ENCODE peak calls at places on chromosomes 2 and 18, in eight cellular contexts. T, F, Y, D, E, Z, L and W are unnamed samples.

GRCh38 chr2:209458018-209458979 is 34.5 kb downstream of the MAP2 start:
- DNase-seq in T (no peak), F (no peak), Y (no peak), D (no peak), E (no peak), Z (no peak), L (no peak), W (no peak)

GRCh38 chr2:36677995-36678605 is 18.4 kb upstream of the VIT start:
- DNase-seq in T (no peak), F (no peak), Y (no peak), D (no peak), E (no peak), Z (no peak), L (no peak), W (no peak)

GRCh38 chr2:174512345-174512744 is 25.5 kb upstream of the GPR155 start:
- DNase-seq in T (no peak), F (no peak), Y (no peak), D (no peak), E (no peak), Z (no peak), L (no peak), W (no peak)

GRCh38 chr2:47357475-47357874 is 45.5 kb upstream of the MSH2 start:
- DNase-seq in T (no peak), F (no peak), Y (no peak), D (peak; percentile 81), E (no peak), Z (no peak), L (peak; percentile 31), W (no peak)

GRCh38 chr2:237995036-237995435 is 28.2 kb downstream of the UBE2F start:
- DNase-seq in T (no peak), F (no peak), Y (no peak), D (no peak), E (no peak), Z (no peak), L (no peak), W (no peak)

GRCh38 chr18:49168281-49168680 is 217.5 kb upstream of the SMAD7 start:
- DNase-seq in T (no peak), F (no peak), Y (no peak), D (no peak), E (no peak), Z (no peak), L (no peak), W (no peak)

GRCh38 chr2:44560352-44560751 is 198.6 kb downstream of the CAMKMT start:
- DNase-seq in T (peak; percentile 42), F (peak; percentile 55), Y (no peak), D (peak; percentile 20), E (no peak), Z (no peak), L (peak; percentile 6), W (no peak)

GRCh38 chr2:44769349-44770005 is 172.0 kb upstream of the SIX3 start:
- DNase-seq in T (no peak), F (no peak), Y (no peak), D (no peak), E (no peak), Z (no peak), L (no peak), W (no peak)

GRCh38 chr2:181106789-181107418 is 126.5 kb downstream of the UBE2E3 start:
- DNase-seq in T (peak; percentile 43), F (no peak), Y (no peak), D (no peak), E (no peak), Z (no peak), L (no peak), W (no peak)

GRCh38 chr2:228875152-228875875 is 395.8 kb downstream of the PID1 start:
- DNase-seq in T (no peak), F (no peak), Y (no peak), D (no peak), E (no peak), Z (no peak), L (no peak), W (no peak)

GRCh38 chr2:21757805-21758204 is 634.0 kb downstream of the TDRD15 start:
- DNase-seq in T (no peak), F (no peak), Y (no peak), D (no peak), E (no peak), Z (no peak), L (peak; percentile 47), W (no peak)

GRCh38 chr18:61322265-61322873 is 10.9 kb upstream of the CDH20 start:
- DNase-seq in T (peak; percentile 59), F (peak; percentile 74), Y (no peak), D (peak; percentile 57), E (peak; percentile 45), Z (peak; percentile 33), L (peak; percentile 41), W (no peak)

GRCh38 chr18:906416-907170 is 1.9 kb downstream of the ADCYAP1 start:
- DNase-seq in T (no peak), F (no peak), Y (no peak), D (no peak), E (no peak), Z (no peak), L (no peak), W (no peak)

GRCh38 chr2:30665761-30666306 is 141.4 kb downstream of the CAPN13 start:
- DNase-seq in T (no peak), F (no peak), Y (peak; percentile 26), D (no peak), E (no peak), Z (no peak), L (no peak), W (no peak)

GRCh38 chr2:191486584-191487320 is 191.2 kb upstream of the NABP1 start:
- DNase-seq in T (peak; percentile 49), F (no peak), Y (no peak), D (peak; percentile 29), E (no peak), Z (no peak), L (no peak), W (no peak)

GRCh38 chr2:235514627-235515363 is 21.0 kb downstream of the AGAP1 start:
- DNase-seq in T (no peak), F (no peak), Y (no peak), D (peak; percentile 82), E (no peak), Z (no peak), L (no peak), W (no peak)

GRCh38 chr2:178298785-178299212 is 104.5 kb downstream of the OSBPL6 start:
- DNase-seq in T (no peak), F (no peak), Y (no peak), D (no peak), E (no peak), Z (no peak), L (no peak), W (no peak)

GRCh38 chr2:24424387-24424786 is 64.1 kb upstream of the ITSN2 start:
- DNase-seq in T (no peak), F (no peak), Y (no peak), D (no peak), E (no peak), Z (no peak), L (no peak), W (no peak)

GRCh38 chr2:133579295-133579694 is 11.0 kb upstream of the NCKAP5 start:
- DNase-seq in T (no peak), F (no peak), Y (no peak), D (peak; percentile 49), E (no peak), Z (no peak), L (peak; percentile 44), W (no peak)

GRCh38 chr2:237296756-237297155 is 117.2 kb downstream of the COL6A3 start:
- DNase-seq in T (no peak), F (no peak), Y (no peak), D (no peak), E (no peak), Z (no peak), L (no peak), W (no peak)

GRCh38 chr2:98464772-98465310 is 20.2 kb downstream of the INPP4A start:
- DNase-seq in T (peak; percentile 91), F (no peak), Y (no peak), D (no peak), E (peak; percentile 63), Z (peak; percentile 13), L (no peak), W (no peak)
- H3K4me3 ChIP-seq in T (peak overlapping the region; percentile 43), F (no peak overlapping the region), Y (no peak overlapping the region), D (no peak overlapping the region), E (no peak overlapping the region), Z (no peak overlapping the region), L (no peak overlapping the region), W (no peak overlapping the region)

GRCh38 chr2:218260742-218261423 is at the start of gene GPBAR1:
- DNase-seq in T (no peak), F (no peak), Y (no peak), D (no peak), E (peak; percentile 67), Z (no peak), L (no peak), W (peak; percentile 47)

GRCh38 chr2:218259099-218259921 is 1.5 kb upstream of the GPBAR1 start:
- DNase-seq in T (no peak), F (no peak), Y (peak; percentile 91), D (no peak), E (peak; percentile 78), Z (no peak), L (peak; percentile 78), W (no peak)

GRCh38 chr2:218262631-218263586 is 2.1 kb downstream of the GPBAR1 start:
- DNase-seq in T (no peak), F (no peak), Y (no peak), D (no peak), E (no peak), Z (no peak), L (no peak), W (no peak)

GRCh38 chr2:218260166-218260565 is 649 bp upstream of the GPBAR1 start:
- DNase-seq in T (no peak), F (no peak), Y (no peak), D (no peak), E (no peak), Z (no peak), L (no peak), W (peak; percentile 5)

GRCh38 chr2:218261424-218262273 is 834 bp downstream of the GPBAR1 start:
- DNase-seq in T (no peak), F (no peak), Y (no peak), D (no peak), E (no peak), Z (peak; percentile 18), L (no peak), W (no peak)
- H3K4me1 ChIP-seq in T (peaks cover 39% of the 10 kb centered on the region), F (peaks cover 74% of the 10 kb centered on the region), Y (no peaks in the 10 kb centered on the region), D (peaks cover 28% of the 10 kb centered on the region), E (no peaks in the 10 kb centered on the region), Z (peaks cover 46% of the 10 kb centered on the region), L (peaks cover 64% of the 10 kb centered on the region), W (no peaks in the 10 kb centered on the region)

GRCh38 chr2:199452991-199453379 is 4.8 kb downstream of the SATB2 start:
- DNase-seq in T (no peak), F (no peak), Y (no peak), D (no peak), E (no peak), Z (no peak), L (no peak), W (no peak)
- H3K27ac ChIP-seq in T (no peak overlapping the region), F (no peak overlapping the region), Y (no peak overlapping the region), D (no peak overlapping the region), E (no peak overlapping the region), Z (no peak overlapping the region), L (no peak overlapping the region), W (no peak overlapping the region)

DNA sequence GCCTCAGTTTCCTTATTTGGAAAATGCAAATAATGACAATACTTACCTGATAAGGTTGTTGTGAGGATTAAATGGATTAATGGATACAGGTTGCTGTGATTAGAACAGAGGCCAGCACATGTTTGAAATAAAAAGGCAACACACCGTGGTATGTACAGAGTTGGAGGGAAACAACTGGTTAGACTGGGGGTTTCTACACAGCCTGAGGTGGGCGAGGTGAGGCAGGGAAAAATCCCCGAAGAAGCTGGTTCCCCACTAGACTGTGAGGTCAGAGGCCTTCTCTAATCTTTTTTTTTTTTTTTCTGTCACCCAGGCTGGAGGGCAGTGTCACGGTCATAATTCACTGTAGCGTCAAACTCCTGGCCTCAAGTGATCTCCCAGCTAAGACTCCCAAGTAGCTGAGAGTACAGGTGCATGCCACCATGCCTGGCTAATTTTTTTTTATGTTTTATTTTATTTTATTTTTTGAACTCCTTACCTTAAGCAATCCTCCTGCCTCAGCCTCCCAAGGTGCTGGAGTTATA is 1.2 kb upstream of the E2F6 start:
- DNase-seq in T (no peak), F (no peak), Y (no peak), D (no peak), E (no peak), Z (no peak), L (no peak), W (no peak)
- H3K4me3 ChIP-seq in T (no peak overlapping the region), F (no peak overlapping the region), Y (no peak overlapping the region), D (no peak overlapping the region), E (no peak overlapping the region), Z (peak overlapping the region; percentile 81), L (no peak overlapping the region), W (peak overlapping the region; percentile 71)